ENCODE peak calls at places on chromosomes 12 and 14, in eight cellular contexts. One of them, this sample, is unnamed.

GRCh38 chr14:48690349-48690748 is 895.8 kb downstream of the RPS29 start:
- DNase-seq in fibroblast of pulmonary artery: peak
- DNase-seq in AG04449: no peak
- DNase-seq in GM10248: no peak
- DNase-seq in IMR-90: peak
- DNase-seq in WTC11: no peak
- DNase-seq in HFFc6: no peak
- DNase-seq in nephron progenitor cell: no peak
- DNase-seq in this sample: no peak

GRCh38 chr14:53515264-53515663 is 362.1 kb upstream of the DDHD1 start:
- DNase-seq in HFFc6: no peak
- DNase-seq in GM10248: no peak
- DNase-seq in WTC11: no peak
- DNase-seq in IMR-90: peak
- DNase-seq in AG04449: no peak
- DNase-seq in fibroblast of pulmonary artery: no peak
- DNase-seq in nephron progenitor cell: no peak
- DNase-seq in this sample: no peak

GRCh38 chr12:95083938-95084337 is 10.5 kb upstream of the NR2C1 start:
- DNase-seq in GM10248: no peak
- DNase-seq in WTC11: no peak
- DNase-seq in nephron progenitor cell: peak
- DNase-seq in HFFc6: peak
- DNase-seq in IMR-90: peak
- DNase-seq in AG04449: peak
- DNase-seq in fibroblast of pulmonary artery: peak
- DNase-seq in this sample: no peak

GRCh38 chr14:49687942-49688700 is at the start of gene POLE2:
- DNase-seq in nephron progenitor cell: peak
- DNase-seq in HFFc6: no peak
- DNase-seq in AG04449: no peak
- DNase-seq in WTC11: peak
- DNase-seq in GM10248: peak
- DNase-seq in IMR-90: peak
- DNase-seq in fibroblast of pulmonary artery: peak
- DNase-seq in this sample: no peak

GRCh38 chr12:123097521-123098084 is 53.3 kb downstream of the PITPNM2 start:
- DNase-seq in HFFc6: no peak
- DNase-seq in GM10248: no peak
- DNase-seq in IMR-90: no peak
- DNase-seq in AG04449: no peak
- DNase-seq in nephron progenitor cell: peak
- DNase-seq in fibroblast of pulmonary artery: no peak
- DNase-seq in WTC11: no peak
- DNase-seq in this sample: no peak

GRCh38 chr12:132429122-132429931 is 60.6 kb upstream of the FBRSL1 start:
- DNase-seq in fibroblast of pulmonary artery: no peak
- DNase-seq in HFFc6: no peak
- DNase-seq in WTC11: peak
- DNase-seq in IMR-90: no peak
- DNase-seq in nephron progenitor cell: no peak
- DNase-seq in AG04449: no peak
- DNase-seq in GM10248: no peak
- DNase-seq in this sample: no peak

GRCh38 chr12:2494490-2495192 is 300.1 kb upstream of the FKBP4 start:
- DNase-seq in nephron progenitor cell: no peak
- DNase-seq in IMR-90: no peak
- DNase-seq in HFFc6: no peak
- DNase-seq in GM10248: no peak
- DNase-seq in WTC11: no peak
- DNase-seq in fibroblast of pulmonary artery: peak
- DNase-seq in AG04449: no peak
- DNase-seq in this sample: no peak

GRCh38 chr12:123267991-123268843 is 3.4 kb downstream of the CDK2AP1 start:
- DNase-seq in WTC11: no peak
- DNase-seq in HFFc6: no peak
- DNase-seq in fibroblast of pulmonary artery: no peak
- DNase-seq in IMR-90: no peak
- DNase-seq in GM10248: peak
- DNase-seq in AG04449: no peak
- DNase-seq in nephron progenitor cell: no peak
- DNase-seq in this sample: no peak

GRCh38 chr12:13257356-13257875 is 60.9 kb downstream of the EMP1 start:
- DNase-seq in AG04449: no peak
- DNase-seq in IMR-90: no peak
- DNase-seq in nephron progenitor cell: no peak
- DNase-seq in fibroblast of pulmonary artery: peak
- DNase-seq in WTC11: no peak
- DNase-seq in HFFc6: no peak
- DNase-seq in GM10248: no peak
- DNase-seq in this sample: no peak

GRCh38 chr14:74804219-74804825 is 41.2 kb downstream of the YLPM1 start:
- DNase-seq in fibroblast of pulmonary artery: peak
- DNase-seq in WTC11: no peak
- DNase-seq in IMR-90: peak
- DNase-seq in AG04449: peak
- DNase-seq in GM10248: peak
- DNase-seq in HFFc6: peak
- DNase-seq in nephron progenitor cell: no peak
- DNase-seq in this sample: peak
- TF ChIP-seq CTCF in fibroblast of pulmonary artery: peak
- TF ChIP-seq CTCF in WTC11: no peak
- TF ChIP-seq CTCF in IMR-90: peak
- TF ChIP-seq CTCF in AG04449: peak
- TF ChIP-seq CTCF in GM10248: peak
- TF ChIP-seq CTCF in HFFc6: peak
- TF ChIP-seq CTCF in nephron progenitor cell: peak
- TF ChIP-seq CTCF in this sample: peak

GRCh38 chr14:66509874-66510273 is 1.9 kb downstream of the GPHN start:
- DNase-seq in IMR-90: no peak
- DNase-seq in nephron progenitor cell: no peak
- DNase-seq in HFFc6: no peak
- DNase-seq in GM10248: no peak
- DNase-seq in AG04449: no peak
- DNase-seq in WTC11: no peak
- DNase-seq in fibroblast of pulmonary artery: no peak
- DNase-seq in this sample: no peak

GRCh38 chr14:66507181-66507721 is 696 bp upstream of the GPHN start:
- DNase-seq in WTC11: no peak
- DNase-seq in nephron progenitor cell: no peak
- DNase-seq in fibroblast of pulmonary artery: no peak
- DNase-seq in IMR-90: no peak
- DNase-seq in HFFc6: no peak
- DNase-seq in AG04449: no peak
- DNase-seq in GM10248: no peak
- DNase-seq in this sample: no peak

GRCh38 chr14:66508846-66509621 is 1.1 kb downstream of the GPHN start:
- DNase-seq in AG04449: no peak
- DNase-seq in fibroblast of pulmonary artery: peak
- DNase-seq in GM10248: peak
- DNase-seq in WTC11: peak
- DNase-seq in IMR-90: peak
- DNase-seq in nephron progenitor cell: peak
- DNase-seq in HFFc6: peak
- DNase-seq in this sample: no peak

GRCh38 chr14:66508547-66508845 is 549 bp downstream of the GPHN start:
- DNase-seq in HFFc6: no peak
- DNase-seq in fibroblast of pulmonary artery: no peak
- DNase-seq in WTC11: no peak
- DNase-seq in IMR-90: no peak
- DNase-seq in nephron progenitor cell: no peak
- DNase-seq in GM10248: no peak
- DNase-seq in AG04449: no peak
- DNase-seq in this sample: no peak

GRCh38 chr14:66507722-66508546 is at the start of gene GPHN:
- DNase-seq in GM10248: peak
- DNase-seq in AG04449: peak
- DNase-seq in IMR-90: peak
- DNase-seq in nephron progenitor cell: peak
- DNase-seq in fibroblast of pulmonary artery: peak
- DNase-seq in WTC11: peak
- DNase-seq in HFFc6: peak
- DNase-seq in this sample: peak
- TF ChIP-seq CTCF in GM10248: peak
- TF ChIP-seq CTCF in AG04449: peak
- TF ChIP-seq CTCF in IMR-90: peak
- TF ChIP-seq CTCF in nephron progenitor cell: no peak
- TF ChIP-seq CTCF in fibroblast of pulmonary artery: peak
- TF ChIP-seq CTCF in WTC11: no peak
- TF ChIP-seq CTCF in HFFc6: peak
- TF ChIP-seq CTCF in this sample: peak

DNA sequence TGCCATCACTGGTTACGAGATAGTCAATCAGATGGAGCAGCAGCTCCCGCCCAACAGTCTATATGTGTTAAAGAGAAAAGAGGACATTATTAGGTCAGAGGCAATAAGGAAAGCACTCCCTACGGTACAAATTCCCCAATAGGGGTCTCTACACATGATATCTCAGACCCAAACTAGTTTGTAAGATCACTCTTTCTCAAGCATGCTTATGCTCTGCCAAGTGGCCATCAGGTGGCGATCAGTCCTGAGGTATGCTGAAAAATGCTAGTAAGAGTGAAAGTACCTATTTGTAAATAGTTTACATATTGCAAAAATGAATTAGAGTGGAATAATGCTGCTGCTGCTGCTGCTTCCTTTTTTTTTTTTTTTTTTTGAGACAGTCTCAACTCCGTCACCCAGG is 61.1 kb downstream of the CPM start:
- DNase-seq in HFFc6: no peak
- DNase-seq in IMR-90: peak
- DNase-seq in WTC11: peak
- DNase-seq in fibroblast of pulmonary artery: peak
- DNase-seq in AG04449: no peak
- DNase-seq in GM10248: peak
- DNase-seq in nephron progenitor cell: no peak
- DNase-seq in this sample: peak
- TF ChIP-seq CTCF in HFFc6: peak
- TF ChIP-seq CTCF in IMR-90: peak
- TF ChIP-seq CTCF in WTC11: no peak
- TF ChIP-seq CTCF in fibroblast of pulmonary artery: peak
- TF ChIP-seq CTCF in AG04449: peak
- TF ChIP-seq CTCF in GM10248: peak
- TF ChIP-seq CTCF in nephron progenitor cell: no peak
- TF ChIP-seq CTCF in this sample: peak

DNA sequence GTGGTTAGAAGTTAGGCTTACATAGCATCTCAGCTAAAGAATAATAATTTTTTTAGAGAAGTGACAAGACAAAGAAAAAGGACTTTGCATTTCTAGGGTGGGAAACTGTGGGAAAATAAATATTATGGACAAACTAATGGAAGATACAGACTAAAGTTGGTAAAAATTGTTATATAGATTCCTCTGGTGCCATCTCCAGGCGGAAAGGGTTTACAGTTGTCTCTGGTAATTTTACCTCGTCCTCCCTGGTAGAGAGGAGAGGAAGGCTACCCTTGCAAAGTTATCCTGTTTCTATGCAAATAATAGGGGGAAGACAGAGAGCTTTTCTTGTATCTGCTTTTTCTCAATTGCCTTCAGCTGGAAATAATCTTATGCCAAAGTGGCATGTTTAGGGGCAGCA is 5.2 kb downstream of the OR11G2 start:
- DNase-seq in GM10248: no peak
- DNase-seq in HFFc6: no peak
- DNase-seq in WTC11: no peak
- DNase-seq in IMR-90: no peak
- DNase-seq in fibroblast of pulmonary artery: no peak
- DNase-seq in nephron progenitor cell: no peak
- DNase-seq in AG04449: no peak
- DNase-seq in this sample: no peak
- TF ChIP-seq CTCF in GM10248: no peak
- TF ChIP-seq CTCF in HFFc6: no peak
- TF ChIP-seq CTCF in WTC11: no peak
- TF ChIP-seq CTCF in IMR-90: no peak
- TF ChIP-seq CTCF in fibroblast of pulmonary artery: no peak
- TF ChIP-seq CTCF in nephron progenitor cell: no peak
- TF ChIP-seq CTCF in AG04449: no peak
- TF ChIP-seq CTCF in this sample: no peak